ENCODE peak calls at places on chromosomes 6 and 20, in ten cellular contexts. H, V, E, P, F, L, U, Z, Y and W are unnamed samples.

GRCh38 chr6:132456700-132457143 is 55.4 kb upstream of the MOXD1 start:
- DNase-seq in Z (no peak), U (no peak), Y (peak), F (no peak), H (no peak), E (peak), L (peak), V (no peak), P (peak), W (no peak)

GRCh38 chr20:37914672-37915433 is 11.9 kb downstream of the VSTM2L start:
- DNase-seq in U (no peak), E (no peak), F (no peak), V (no peak), H (peak), L (no peak), P (no peak), Z (peak), Y (no peak), W (no peak)

GRCh38 chr20:38537176-38537575 is 43.8 kb upstream of the ADIG start:
- DNase-seq in H (no peak), F (no peak), E (no peak), Y (no peak), L (no peak), V (no peak), P (no peak), U (no peak), Z (no peak), W (no peak)

GRCh38 chr20:36408219-36408618 is 102.1 kb downstream of the DLGAP4 start:
- DNase-seq in F (no peak), H (peak), P (no peak), Y (peak), E (no peak), L (peak), Z (no peak), V (peak), U (no peak), W (no peak)

GRCh38 chr6:43444601-43445000 is 10.7 kb downstream of the DLK2 start:
- DNase-seq in E (no peak), P (no peak), H (no peak), Y (no peak), V (no peak), F (no peak), U (no peak), Z (no peak), L (no peak), W (no peak)

GRCh38 chr6:154800338-154800737 is 67.1 kb downstream of the SCAF8 start:
- DNase-seq in P (no peak), Y (no peak), L (no peak), U (no peak), H (no peak), Z (no peak), F (no peak), E (no peak), V (no peak), W (no peak)

GRCh38 chr6:30740993-30741784 is 1.3 kb downstream of the FLOT1 start:
- DNase-seq in Z (no peak), Y (no peak), P (no peak), U (no peak), V (no peak), H (no peak), E (no peak), F (no peak), L (no peak), W (no peak)

GRCh38 chr20:23399568-23400241 is 21.6 kb downstream of the NAPB start:
- DNase-seq in H (no peak), Y (no peak), U (peak), F (no peak), V (peak), L (no peak), P (no peak), Z (no peak), E (no peak), W (no peak)

GRCh38 chr20:62197321-62197720 is 14.5 kb downstream of the MTG2 start:
- DNase-seq in P (no peak), Z (no peak), U (no peak), V (no peak), F (no peak), H (no peak), Y (no peak), E (no peak), L (no peak), W (no peak)

GRCh38 chr20:38059832-38060231 is 26.3 kb downstream of the RPRD1B start:
- DNase-seq in L (peak), Z (no peak), P (no peak), V (peak), Y (peak), F (no peak), H (peak), U (no peak), E (no peak), W (no peak)

GRCh38 chr6:10219510-10219909 is 195.4 kb downstream of the TFAP2A start:
- DNase-seq in L (no peak), U (no peak), Z (no peak), H (no peak), E (no peak), F (no peak), P (no peak), Y (no peak), V (no peak), W (no peak)

DNA sequence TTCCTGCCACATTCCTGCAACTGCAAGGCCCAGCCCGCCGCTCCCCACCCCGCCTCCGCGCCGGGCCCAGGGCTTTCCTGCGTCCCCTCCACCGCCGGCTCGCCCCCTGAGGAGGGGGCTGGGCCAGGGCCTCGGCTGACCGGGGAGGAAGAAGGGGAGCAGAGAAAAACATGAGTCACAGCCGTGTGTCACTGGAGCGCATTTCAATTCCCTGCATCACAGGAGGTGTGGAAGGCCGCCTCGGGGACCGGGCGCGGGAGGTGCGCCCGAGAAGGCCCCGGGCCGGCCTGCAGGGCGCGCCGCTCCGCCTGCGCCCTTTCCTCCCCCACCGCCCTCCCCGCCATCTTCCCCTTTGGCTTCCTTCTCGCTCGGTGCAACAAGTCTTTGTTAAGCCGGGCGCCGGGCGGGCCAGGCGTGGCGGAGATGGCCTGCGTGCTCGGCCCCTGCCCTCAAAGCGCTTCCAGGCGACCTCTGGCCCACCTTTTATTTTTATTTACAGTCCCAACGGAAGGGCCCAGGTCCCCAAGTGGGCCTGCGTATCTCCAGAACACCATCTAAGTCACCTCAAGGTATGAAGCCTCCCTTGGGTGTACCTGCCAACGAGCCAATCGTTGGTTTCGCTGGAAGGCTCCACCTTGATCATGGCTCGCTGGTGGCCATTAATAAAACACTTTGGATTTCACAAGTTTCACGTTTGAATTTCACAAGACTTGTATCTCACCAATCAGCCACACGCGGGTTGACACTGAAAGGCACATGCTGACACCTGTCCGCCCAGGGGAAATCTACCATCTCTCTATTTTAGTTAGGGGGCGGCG is 859 bp upstream of the HMGA1 start:
- DNase-seq in E (peak), H (no peak), P (no peak), F (peak), Y (peak), Z (peak), U (peak), V (peak), L (peak), W (peak)
- TF ChIP-seq CTCF in E (no peak), H (no peak), P (no peak), F (no peak), Y (no peak), Z (peak), U (peak), V (no peak), L (no peak), W (no peak)

GRCh38 chr6:27791182-27791939 is 120.8 kb downstream of the OR2B2 start:
- DNase-seq in E (peak), U (peak), H (peak), Y (peak), V (peak), Z (no peak), F (peak), L (peak), P (no peak), W (peak)
- TF ChIP-seq EP300 in E (no peak), U (peak), H (no peak), Y (no peak), V (no peak), Z (no peak), F (no peak), L (no peak), P (no peak), W (no peak)

GRCh38 chr6:107246972-107247615 is 131.8 kb upstream of the BEND3 start:
- DNase-seq in U (no peak), H (no peak), V (no peak), Z (no peak), F (no peak), L (no peak), E (no peak), Y (no peak), P (no peak), W (no peak)

GRCh38 chr6:107244742-107245470 is 129.6 kb upstream of the BEND3 start:
- DNase-seq in Z (no peak), V (no peak), H (no peak), U (no peak), P (no peak), F (no peak), L (no peak), E (no peak), Y (no peak), W (no peak)

GRCh38 chr6:107246249-107246971 is 131.1 kb upstream of the BEND3 start:
- DNase-seq in U (no peak), Z (no peak), V (no peak), P (no peak), L (no peak), E (no peak), H (no peak), F (no peak), Y (no peak), W (no peak)

GRCh38 chr6:107244082-107244741 is 128.9 kb upstream of the BEND3 start:
- DNase-seq in U (no peak), Z (no peak), L (no peak), V (no peak), H (no peak), P (no peak), F (no peak), Y (no peak), E (no peak), W (no peak)

DNA sequence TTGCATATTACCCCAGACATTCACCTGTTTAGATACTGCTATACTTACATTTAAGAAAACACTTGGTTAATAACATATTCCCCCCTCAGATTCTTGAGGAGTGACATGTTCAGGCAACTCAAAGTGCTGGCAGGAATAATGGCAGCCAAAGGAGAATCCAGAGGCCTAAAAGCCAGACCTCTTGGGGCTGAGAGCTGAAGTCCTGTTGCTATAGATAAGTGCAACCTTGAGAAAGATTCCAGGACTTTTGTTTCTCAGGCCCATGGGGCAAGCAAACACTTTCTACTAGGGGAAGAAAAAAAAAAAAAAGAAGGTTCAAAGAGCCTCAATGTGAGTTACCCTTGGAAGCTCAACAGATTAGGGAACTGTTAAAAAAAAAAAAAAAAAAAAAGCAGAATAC is 132.8 kb upstream of the BEND3 start:
- DNase-seq in U (no peak), H (no peak), Y (no peak), F (no peak), L (no peak), V (no peak), E (no peak), Z (no peak), P (no peak), W (no peak)
- TF ChIP-seq POLR2A in U (no peak), H (no peak), Y (no peak), F (no peak), L (no peak), V (no peak), E (no peak), Z (no peak), P (no peak), W (no peak)

DNA sequence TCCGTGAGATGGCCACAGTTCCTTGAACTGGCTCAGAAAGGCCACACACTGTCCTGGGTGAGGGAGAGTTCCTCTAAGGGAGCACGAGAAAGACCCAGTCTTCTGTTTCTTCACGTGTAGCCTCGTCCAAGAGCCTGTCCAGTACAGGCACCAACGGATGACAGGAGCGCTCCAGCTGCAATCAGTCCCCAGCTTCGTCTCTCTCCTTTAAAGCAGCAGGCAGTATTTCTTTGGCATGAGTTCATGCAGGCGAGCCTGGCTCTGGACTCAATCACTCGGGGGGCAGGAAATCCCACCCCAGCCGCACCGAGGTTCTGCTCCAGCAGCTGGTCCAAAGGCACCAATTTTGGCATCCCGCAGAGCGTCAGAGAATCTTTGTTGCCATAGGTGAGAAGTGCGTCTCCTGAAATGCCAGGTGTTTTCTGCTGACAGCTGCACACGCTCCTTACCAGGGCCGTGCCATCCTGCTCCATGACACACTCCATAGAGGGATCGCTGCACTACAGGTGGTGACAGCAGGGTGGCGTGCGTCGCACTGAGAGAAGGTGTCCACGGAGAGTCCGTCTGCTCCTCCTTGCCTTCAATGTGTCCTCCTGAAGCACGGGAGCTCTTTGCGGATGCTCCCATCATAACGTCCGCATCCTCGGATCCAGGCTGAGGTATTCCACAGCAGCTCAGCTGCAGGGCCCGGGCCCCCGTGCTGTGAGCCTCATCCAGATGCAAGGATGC is 59.6 kb upstream of the AFDN start:
- DNase-seq in Y (no peak), Z (no peak), V (peak), U (peak), H (no peak), L (no peak), F (no peak), E (peak), P (no peak), W (no peak)
- TF ChIP-seq CTCF in Y (no peak), Z (no peak), V (no peak), U (peak), H (peak), L (no peak), F (no peak), E (no peak), P (no peak), W (no peak)

GRCh38 chr6:87431263-87431662 is 23.5 kb downstream of the CFAP206 start:
- DNase-seq in P (no peak), L (no peak), U (no peak), Y (no peak), F (no peak), V (peak), E (no peak), H (no peak), Z (no peak), W (no peak)
- TF ChIP-seq EP300 in P (no peak), L (no peak), U (no peak), Y (no peak), F (no peak), V (no peak), E (no peak), H (no peak), Z (no peak), W (no peak)

DNA sequence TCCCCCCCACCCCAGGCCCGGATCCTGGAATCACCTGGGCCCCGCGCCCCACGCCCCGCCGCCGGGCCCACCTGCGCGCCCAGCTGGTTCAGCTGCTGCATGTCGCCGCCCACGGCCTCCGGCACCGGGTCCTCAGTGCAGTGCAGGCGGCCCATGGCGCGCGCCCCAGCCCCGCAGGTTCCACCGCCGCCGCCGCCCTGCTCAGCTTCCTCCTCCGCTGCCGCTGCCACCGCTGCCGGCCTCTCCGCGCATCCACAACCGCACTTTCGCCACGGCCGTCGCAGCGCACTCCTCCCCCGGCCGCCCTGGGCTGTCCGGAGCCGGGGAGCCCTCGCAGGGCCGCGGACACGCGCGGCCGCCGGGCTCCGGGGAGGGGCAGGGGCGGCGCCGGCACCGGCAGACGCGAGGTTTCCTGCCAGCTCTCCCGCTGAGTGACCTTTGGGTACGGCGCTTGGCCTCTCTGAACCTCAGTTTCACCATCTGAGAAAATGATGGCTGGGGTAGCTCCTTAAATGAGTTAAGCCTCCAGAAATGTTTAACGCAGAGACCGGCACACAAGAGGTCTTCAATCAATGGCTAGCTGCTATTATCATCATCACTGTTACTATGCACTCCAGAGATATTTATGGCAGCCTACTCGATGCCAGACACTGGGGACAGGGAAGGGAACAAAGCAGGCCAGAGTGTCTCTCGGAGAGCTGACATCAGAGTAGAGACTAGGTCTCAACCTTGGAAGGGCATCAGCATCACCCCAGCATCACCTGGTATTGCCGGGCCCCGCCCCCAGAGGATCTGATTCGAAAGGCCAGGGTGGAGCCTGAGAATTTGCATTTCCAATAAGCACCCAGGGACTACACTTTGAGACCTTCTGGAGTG is at the start of gene COMMD7:
- DNase-seq in V (peak), L (peak), F (peak), Y (peak), U (peak), P (peak), H (peak), E (peak), Z (peak), W (peak)
- TF ChIP-seq POLR2A in V (peak), L (no peak), F (no peak), Y (no peak), U (no peak), P (peak), H (peak), E (no peak), Z (peak), W (no peak)

DNA sequence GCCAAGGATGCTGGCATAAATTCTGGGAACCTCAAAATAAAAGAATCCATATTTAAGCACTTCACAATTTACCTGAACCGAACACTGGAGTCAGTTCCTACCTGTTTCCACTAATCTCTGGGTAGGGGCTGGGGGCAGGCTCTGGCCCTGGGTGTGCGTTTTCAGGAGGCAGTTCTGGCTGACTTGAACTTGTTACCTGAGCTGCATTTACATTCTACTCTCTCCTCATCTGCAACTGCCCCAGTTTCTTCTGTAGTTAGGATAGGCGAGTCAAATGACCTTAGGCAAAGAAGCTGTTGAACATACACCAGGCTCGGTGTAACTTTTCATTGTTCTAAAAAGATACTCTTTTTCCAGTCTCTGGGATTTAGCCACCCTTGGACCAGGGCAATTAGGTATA is 13.2 kb downstream of the CARMIL1 start:
- DNase-seq in P (no peak), V (no peak), F (no peak), E (no peak), Z (no peak), L (no peak), U (no peak), H (no peak), Y (no peak), W (no peak)
- TF ChIP-seq CTCF in P (no peak), V (no peak), F (no peak), E (no peak), Z (no peak), L (no peak), U (no peak), H (no peak), Y (no peak), W (no peak)

DNA sequence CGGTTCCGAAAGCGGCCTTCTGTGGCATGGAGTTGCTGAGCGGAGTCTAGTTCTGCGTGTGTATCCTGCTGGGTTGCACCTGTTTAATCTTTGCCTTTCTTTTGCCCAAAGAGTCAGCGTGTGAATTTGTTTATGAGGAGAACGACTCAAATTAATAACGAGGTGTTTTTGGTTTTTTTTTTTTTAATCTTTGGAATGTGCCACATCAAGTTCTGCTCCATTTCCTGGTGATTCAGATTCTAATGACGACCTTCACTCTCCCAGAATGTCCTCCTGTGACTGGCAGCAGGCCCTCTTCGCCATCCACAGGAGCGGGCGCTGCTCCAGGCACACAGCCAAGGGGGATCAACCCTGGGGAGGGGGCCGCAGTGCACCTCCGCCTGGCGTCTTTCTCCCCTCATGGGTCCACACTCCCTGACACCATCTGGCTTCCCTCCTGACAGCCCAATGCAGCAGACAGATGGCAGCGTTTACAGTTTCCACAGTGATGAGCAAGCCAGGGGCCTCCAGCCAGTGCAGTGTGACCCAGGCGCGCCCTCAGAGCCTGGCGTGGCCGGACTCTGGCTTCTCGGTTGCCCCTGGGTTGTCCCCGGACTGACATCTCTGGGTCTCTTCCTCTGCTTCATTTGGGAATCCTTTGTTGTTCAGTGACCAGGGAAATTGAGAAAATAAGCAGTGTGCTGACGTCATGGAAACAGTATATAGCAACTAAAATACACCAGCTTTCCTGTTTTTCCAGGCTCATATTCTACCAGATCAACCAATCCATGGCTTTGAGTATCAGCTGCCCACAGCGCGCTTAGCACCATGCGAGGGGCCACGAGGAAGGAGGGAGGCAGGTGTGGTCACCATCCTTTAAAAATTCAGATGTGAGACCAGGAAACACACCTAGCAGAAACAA is 27.4 kb upstream of the AFDN start:
- DNase-seq in P (no peak), L (no peak), F (no peak), U (no peak), Y (no peak), E (no peak), H (no peak), Z (no peak), V (no peak), W (no peak)
- TF ChIP-seq EP300 in P (no peak), L (no peak), F (no peak), U (no peak), Y (no peak), E (no peak), H (no peak), Z (no peak), V (no peak), W (no peak)